ENCODE peak calls at places on chromosomes 16 and 17, in eight cellular contexts. One of them, this sample, is unnamed.

GRCh38 chr17:6084226-6085161 is 14.3 kb downstream of the WSCD1 start:
- DNase-seq in astrocyte of the spinal cord: peak
- DNase-seq in transverse colon: no peak
- DNase-seq in ascending aorta: no peak
- DNase-seq in esophagus squamous epithelium: no peak
- DNase-seq in nephron progenitor cell: no peak
- DNase-seq in HFFc6: no peak
- DNase-seq in bronchial epithelial cell: no peak
- DNase-seq in this sample: no peak

GRCh38 chr16:2467301-2468141 is 3.6 kb upstream of the NTN3 start:
- DNase-seq in astrocyte of the spinal cord: peak
- DNase-seq in transverse colon: peak
- DNase-seq in ascending aorta: peak
- DNase-seq in esophagus squamous epithelium: no peak
- DNase-seq in nephron progenitor cell: peak
- DNase-seq in HFFc6: peak
- DNase-seq in bronchial epithelial cell: peak
- DNase-seq in this sample: peak

GRCh38 chr16:17887963-17888362 is 417.2 kb upstream of the XYLT1 start:
- DNase-seq in astrocyte of the spinal cord: no peak
- DNase-seq in transverse colon: no peak
- DNase-seq in ascending aorta: no peak
- DNase-seq in esophagus squamous epithelium: no peak
- DNase-seq in nephron progenitor cell: no peak
- DNase-seq in HFFc6: no peak
- DNase-seq in bronchial epithelial cell: no peak
- DNase-seq in this sample: no peak

GRCh38 chr16:4178468-4179010 is 62.3 kb upstream of the ADCY9 start:
- DNase-seq in astrocyte of the spinal cord: no peak
- DNase-seq in transverse colon: no peak
- DNase-seq in ascending aorta: no peak
- DNase-seq in esophagus squamous epithelium: no peak
- DNase-seq in nephron progenitor cell: no peak
- DNase-seq in HFFc6: no peak
- DNase-seq in bronchial epithelial cell: no peak
- DNase-seq in this sample: no peak

GRCh38 chr16:28930652-28931051 is 1.1 kb upstream of the CD19 start:
- DNase-seq in astrocyte of the spinal cord: no peak
- DNase-seq in transverse colon: no peak
- DNase-seq in ascending aorta: no peak
- DNase-seq in esophagus squamous epithelium: no peak
- DNase-seq in nephron progenitor cell: no peak
- DNase-seq in HFFc6: no peak
- DNase-seq in bronchial epithelial cell: no peak
- DNase-seq in this sample: no peak

GRCh38 chr17:78979780-78980623 is at the start of gene LGALS3BP:
- DNase-seq in astrocyte of the spinal cord: peak
- DNase-seq in transverse colon: peak
- DNase-seq in ascending aorta: no peak
- DNase-seq in esophagus squamous epithelium: no peak
- DNase-seq in nephron progenitor cell: no peak
- DNase-seq in HFFc6: peak
- DNase-seq in bronchial epithelial cell: peak
- DNase-seq in this sample: no peak

GRCh38 chr17:43998552-43998951 is 5.9 kb upstream of the NAGS start:
- DNase-seq in astrocyte of the spinal cord: peak
- DNase-seq in transverse colon: no peak
- DNase-seq in ascending aorta: no peak
- DNase-seq in esophagus squamous epithelium: no peak
- DNase-seq in nephron progenitor cell: no peak
- DNase-seq in HFFc6: peak
- DNase-seq in bronchial epithelial cell: no peak
- DNase-seq in this sample: no peak

GRCh38 chr16:56732366-56732765 is 2.4 kb downstream of the NUP93 start:
- DNase-seq in astrocyte of the spinal cord: no peak
- DNase-seq in transverse colon: no peak
- DNase-seq in ascending aorta: no peak
- DNase-seq in esophagus squamous epithelium: no peak
- DNase-seq in nephron progenitor cell: no peak
- DNase-seq in HFFc6: no peak
- DNase-seq in bronchial epithelial cell: no peak
- DNase-seq in this sample: peak

DNA sequence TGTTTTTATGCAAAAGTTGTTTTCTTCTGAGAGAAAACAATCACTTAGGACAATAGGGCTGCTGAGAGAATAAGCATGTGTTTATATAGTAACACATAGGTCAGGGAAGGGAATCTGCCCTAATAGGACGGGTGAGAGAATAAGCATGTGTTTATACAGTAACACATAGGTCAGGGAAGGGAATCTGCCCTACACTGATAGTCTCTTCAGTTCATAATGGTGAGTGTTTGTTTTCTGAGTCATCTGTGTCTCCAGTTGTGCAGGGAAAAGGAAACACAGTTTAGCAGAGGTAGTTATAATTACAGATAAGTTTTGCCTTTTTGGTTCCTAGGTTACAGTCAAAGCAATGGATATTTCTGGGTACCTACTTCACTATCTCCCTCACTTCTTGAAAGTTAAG is 252.3 kb upstream of the CA10 start:
- DNase-seq in astrocyte of the spinal cord: no peak
- DNase-seq in transverse colon: no peak
- DNase-seq in ascending aorta: no peak
- DNase-seq in esophagus squamous epithelium: no peak
- DNase-seq in nephron progenitor cell: no peak
- DNase-seq in HFFc6: no peak
- DNase-seq in bronchial epithelial cell: peak
- DNase-seq in this sample: no peak
- TF ChIP-seq CTCF in astrocyte of the spinal cord: no peak
- TF ChIP-seq CTCF in transverse colon: no peak
- TF ChIP-seq CTCF in ascending aorta: no peak
- TF ChIP-seq CTCF in esophagus squamous epithelium: no peak
- TF ChIP-seq CTCF in nephron progenitor cell: no peak
- TF ChIP-seq CTCF in HFFc6: no peak
- TF ChIP-seq CTCF in bronchial epithelial cell: no peak
- TF ChIP-seq CTCF in this sample: no peak

GRCh38 chr16:81480856-81481821 is 36.5 kb downstream of the CMIP start:
- DNase-seq in astrocyte of the spinal cord: peak
- DNase-seq in transverse colon: peak
- DNase-seq in ascending aorta: peak
- DNase-seq in esophagus squamous epithelium: peak
- DNase-seq in nephron progenitor cell: no peak
- DNase-seq in HFFc6: peak
- DNase-seq in bronchial epithelial cell: no peak
- DNase-seq in this sample: peak
- TF ChIP-seq CTCF in astrocyte of the spinal cord: no peak
- TF ChIP-seq CTCF in transverse colon: no peak
- TF ChIP-seq CTCF in ascending aorta: no peak
- TF ChIP-seq CTCF in esophagus squamous epithelium: no peak
- TF ChIP-seq CTCF in nephron progenitor cell: no peak
- TF ChIP-seq CTCF in HFFc6: no peak
- TF ChIP-seq CTCF in bronchial epithelial cell: no peak
- TF ChIP-seq CTCF in this sample: no peak

DNA sequence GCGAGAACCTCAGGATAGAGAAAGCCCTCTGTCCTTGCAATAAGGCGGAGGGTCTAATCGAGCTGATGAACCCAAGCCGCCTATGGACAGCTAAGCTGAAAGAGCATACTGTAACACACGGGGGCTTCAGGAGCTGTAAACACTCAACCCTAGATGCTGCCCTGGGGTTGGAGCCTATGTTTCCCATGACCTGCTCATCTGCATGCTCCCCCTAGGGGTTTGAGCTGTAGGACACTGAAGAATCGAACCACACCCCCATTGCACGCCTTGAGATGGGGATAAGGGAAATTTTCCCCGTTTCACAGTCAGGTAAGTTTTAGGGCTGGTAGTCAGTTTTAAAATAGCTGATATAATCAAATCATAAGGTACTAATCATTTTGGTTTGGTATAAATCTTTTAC is 675.6 kb upstream of the CDH8 start:
- DNase-seq in astrocyte of the spinal cord: no peak
- DNase-seq in transverse colon: no peak
- DNase-seq in ascending aorta: no peak
- DNase-seq in esophagus squamous epithelium: no peak
- DNase-seq in nephron progenitor cell: no peak
- DNase-seq in HFFc6: no peak
- DNase-seq in bronchial epithelial cell: no peak
- DNase-seq in this sample: no peak
- TF ChIP-seq CTCF in astrocyte of the spinal cord: no peak
- TF ChIP-seq CTCF in transverse colon: no peak
- TF ChIP-seq CTCF in ascending aorta: no peak
- TF ChIP-seq CTCF in esophagus squamous epithelium: no peak
- TF ChIP-seq CTCF in nephron progenitor cell: no peak
- TF ChIP-seq CTCF in HFFc6: no peak
- TF ChIP-seq CTCF in bronchial epithelial cell: no peak
- TF ChIP-seq CTCF in this sample: no peak

GRCh38 chr17:61106354-61106753 is 293.3 kb upstream of the TBX2 start:
- DNase-seq in astrocyte of the spinal cord: no peak
- DNase-seq in transverse colon: no peak
- DNase-seq in ascending aorta: no peak
- DNase-seq in esophagus squamous epithelium: no peak
- DNase-seq in nephron progenitor cell: no peak
- DNase-seq in HFFc6: no peak
- DNase-seq in bronchial epithelial cell: no peak
- DNase-seq in this sample: no peak
- TF ChIP-seq CTCF in astrocyte of the spinal cord: no peak
- TF ChIP-seq CTCF in transverse colon: no peak
- TF ChIP-seq CTCF in ascending aorta: no peak
- TF ChIP-seq CTCF in esophagus squamous epithelium: no peak
- TF ChIP-seq CTCF in nephron progenitor cell: no peak
- TF ChIP-seq CTCF in HFFc6: no peak
- TF ChIP-seq CTCF in bronchial epithelial cell: no peak
- TF ChIP-seq CTCF in this sample: no peak